ENCODE peak calls at places on chromosome 2, in eight cellular contexts. Q is body of pancreas, A is prostate gland, K is heart right ventricle, M is fibroblast of lung, O is adrenal gland, E is lower leg skin, N is Calu3. F is an unnamed sample.

GRCh38 chr2:43081131-43081745 is 145.2 kb downstream of the ZFP36L2 start:
- DNase-seq in N (no peak), E (no peak), M (no peak), O (peak), K (no peak), A (no peak), Q (no peak), F (no peak)

GRCh38 chr2:207012461-207012860 is 73.1 kb downstream of the CPO start:
- DNase-seq in N (no peak), M (peak), Q (no peak), O (no peak), E (no peak), K (no peak), A (no peak), F (no peak)

GRCh38 chr2:186459009-186459408 is 27.1 kb upstream of the ZC3H15 start:
- DNase-seq in Q (no peak), N (no peak), K (no peak), M (peak), O (no peak), E (no peak), A (no peak), F (no peak)

GRCh38 chr2:8640498-8640897 is 41.4 kb upstream of the ID2 start:
- DNase-seq in M (no peak), Q (no peak), E (no peak), A (no peak), K (no peak), N (no peak), O (no peak), F (no peak)

GRCh38 chr2:96164459-96165184 is 19.4 kb upstream of the DUSP2 start:
- DNase-seq in O (no peak), A (no peak), N (no peak), Q (no peak), K (no peak), M (no peak), E (no peak), F (no peak)

GRCh38 chr2:195687320-195688086 is 30.5 kb downstream of the SLC39A10 start:
- DNase-seq in A (no peak), K (no peak), Q (no peak), O (no peak), N (no peak), E (no peak), M (no peak), F (no peak)

GRCh38 chr2:200964498-200964897 is 1.0 kb upstream of the ORC2 start:
- DNase-seq in O (no peak), K (no peak), Q (no peak), M (no peak), A (no peak), N (no peak), E (no peak), F (no peak)

GRCh38 chr2:151766421-151767153 is 32.3 kb upstream of the NEB start:
- DNase-seq in A (no peak), M (no peak), K (no peak), N (no peak), Q (no peak), O (no peak), E (no peak), F (no peak)

GRCh38 chr2:20273045-20273444 is 48.1 kb upstream of the SDC1 start:
- DNase-seq in Q (no peak), E (no peak), A (no peak), O (no peak), K (no peak), M (no peak), N (no peak), F (no peak)

GRCh38 chr2:46325178-46325928 is 28.1 kb downstream of the EPAS1 start:
- DNase-seq in K (no peak), A (no peak), M (no peak), N (no peak), Q (no peak), O (no peak), E (no peak), F (no peak)

GRCh38 chr2:221517362-221518121 is 54.6 kb downstream of the EPHA4 start:
- DNase-seq in E (no peak), A (no peak), O (peak), N (peak), Q (no peak), M (peak), K (peak), F (no peak)

GRCh38 chr2:155161314-155161713 is 462.8 kb downstream of the KCNJ3 start:
- DNase-seq in M (no peak), K (no peak), Q (no peak), N (no peak), E (no peak), O (no peak), A (no peak), F (no peak)

GRCh38 chr2:202387608-202388342 is 11.6 kb downstream of the BMPR2 start:
- DNase-seq in E (no peak), O (no peak), Q (no peak), A (no peak), K (no peak), N (no peak), M (no peak), F (no peak)

GRCh38 chr2:238030422-238031155 is 30.2 kb upstream of the SCLY start:
- DNase-seq in M (no peak), K (no peak), O (no peak), N (no peak), Q (no peak), E (no peak), A (peak), F (peak)

GRCh38 chr2:45892236-45892701 is 240.8 kb downstream of the PRKCE start:
- DNase-seq in M (peak), A (no peak), O (no peak), E (no peak), Q (no peak), N (no peak), K (no peak), F (no peak)

GRCh38 chr2:203819434-203820133 is 48.0 kb upstream of the CTLA4 start:
- DNase-seq in E (no peak), K (peak), A (no peak), M (no peak), O (no peak), Q (peak), N (no peak), F (no peak)

GRCh38 chr2:4792126-4792525 is 900.1 kb upstream of the SOX11 start:
- DNase-seq in A (no peak), N (no peak), K (no peak), O (no peak), M (no peak), E (no peak), Q (no peak), F (no peak)

GRCh38 chr2:226660524-226660923 is 139.1 kb downstream of the IRS1 start:
- DNase-seq in M (peak), A (no peak), K (no peak), O (peak), N (no peak), Q (peak), E (peak), F (no peak)

GRCh38 chr2:175207741-175208438 is 26.4 kb upstream of the ATP5MC3 start:
- DNase-seq in M (peak), O (no peak), A (peak), Q (peak), E (no peak), N (no peak), K (peak), F (no peak)

GRCh38 chr2:197182668-197183067 is 127.9 kb downstream of the ANKRD44 start:
- DNase-seq in E (no peak), N (no peak), A (no peak), K (no peak), Q (no peak), M (no peak), O (no peak), F (no peak)

GRCh38 chr2:166765141-166765540 is 123.1 kb upstream of the XIRP2 start:
- DNase-seq in Q (no peak), N (no peak), O (no peak), A (no peak), E (no peak), K (no peak), M (no peak), F (no peak)

GRCh38 chr2:238370482-238371372 is 50.4 kb downstream of the TRAF3IP1 start:
- DNase-seq in Q (peak), O (peak), E (peak), K (peak), M (peak), N (peak), A (peak), F (no peak)

GRCh38 chr2:26685943-26686839 is 6.3 kb upstream of the KCNK3 start:
- DNase-seq in N (no peak), E (no peak), O (no peak), M (no peak), Q (peak), K (no peak), A (peak), F (no peak)

GRCh38 chr2:95389256-95390119 is 13.0 kb upstream of the FAHD2A start:
- DNase-seq in O (no peak), K (peak), N (peak), M (peak), A (no peak), E (peak), Q (peak), F (no peak)

GRCh38 chr2:127164761-127165538 is 55.1 kb downstream of the CYP27C1 start:
- DNase-seq in M (no peak), Q (no peak), K (no peak), N (no peak), A (no peak), E (no peak), O (no peak), F (peak)

DNA sequence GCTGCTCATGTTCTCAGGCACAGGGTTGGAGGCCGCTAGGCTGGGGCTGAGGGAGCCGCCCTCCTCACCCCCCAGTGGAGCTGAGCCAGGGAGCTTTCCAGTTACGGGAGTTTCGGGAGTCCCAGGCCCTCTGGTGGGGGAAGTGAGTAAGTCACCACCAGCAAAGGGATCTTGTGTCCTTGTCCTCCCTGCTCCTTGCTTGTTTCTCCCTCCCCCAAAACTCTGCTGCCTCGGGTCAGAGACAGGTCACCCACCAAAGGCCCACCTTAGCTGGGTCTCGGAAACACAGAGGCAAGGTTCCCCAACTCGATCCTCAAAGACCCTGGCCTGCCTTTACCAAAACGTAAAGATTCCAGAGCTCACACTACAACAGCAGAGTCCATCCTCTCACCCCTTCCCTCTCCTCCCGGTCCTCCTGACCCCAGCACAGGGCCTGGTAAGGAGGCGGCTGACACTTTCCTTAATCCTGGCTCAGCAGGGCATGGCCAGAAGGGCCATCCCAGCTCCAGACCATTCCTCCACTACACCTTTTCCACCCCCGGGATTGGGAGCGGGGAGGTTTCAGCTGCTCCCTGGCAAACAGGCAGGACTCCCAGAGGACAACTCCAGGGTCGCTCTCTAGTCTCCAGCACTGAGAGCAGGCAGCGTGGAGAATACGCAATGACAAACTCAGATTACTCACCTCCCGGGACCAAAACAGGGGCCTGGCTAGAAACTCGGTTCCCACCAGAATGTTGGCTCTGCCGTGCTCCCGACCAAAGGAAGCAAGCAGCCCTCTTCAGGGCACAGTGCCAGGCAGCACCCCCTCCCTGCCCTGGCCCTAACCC is 60.7 kb upstream of the POMC start:
- DNase-seq in M (peak), E (peak), Q (peak), K (peak), O (peak), N (peak), A (peak), F (no peak)
- TF ChIP-seq CTCF in M (peak), E (no peak), Q (peak), K (peak), O (peak), N (peak), A (peak), F (peak)

GRCh38 chr2:149040451-149040850 is 2.0 kb downstream of the LYPD6B start:
- DNase-seq in K (no peak), E (no peak), Q (no peak), N (peak), M (no peak), O (no peak), A (no peak), F (no peak)
- TF ChIP-seq CTCF in K (peak), E (no peak), Q (no peak), N (peak), M (peak), O (no peak), A (peak), F (peak)

DNA sequence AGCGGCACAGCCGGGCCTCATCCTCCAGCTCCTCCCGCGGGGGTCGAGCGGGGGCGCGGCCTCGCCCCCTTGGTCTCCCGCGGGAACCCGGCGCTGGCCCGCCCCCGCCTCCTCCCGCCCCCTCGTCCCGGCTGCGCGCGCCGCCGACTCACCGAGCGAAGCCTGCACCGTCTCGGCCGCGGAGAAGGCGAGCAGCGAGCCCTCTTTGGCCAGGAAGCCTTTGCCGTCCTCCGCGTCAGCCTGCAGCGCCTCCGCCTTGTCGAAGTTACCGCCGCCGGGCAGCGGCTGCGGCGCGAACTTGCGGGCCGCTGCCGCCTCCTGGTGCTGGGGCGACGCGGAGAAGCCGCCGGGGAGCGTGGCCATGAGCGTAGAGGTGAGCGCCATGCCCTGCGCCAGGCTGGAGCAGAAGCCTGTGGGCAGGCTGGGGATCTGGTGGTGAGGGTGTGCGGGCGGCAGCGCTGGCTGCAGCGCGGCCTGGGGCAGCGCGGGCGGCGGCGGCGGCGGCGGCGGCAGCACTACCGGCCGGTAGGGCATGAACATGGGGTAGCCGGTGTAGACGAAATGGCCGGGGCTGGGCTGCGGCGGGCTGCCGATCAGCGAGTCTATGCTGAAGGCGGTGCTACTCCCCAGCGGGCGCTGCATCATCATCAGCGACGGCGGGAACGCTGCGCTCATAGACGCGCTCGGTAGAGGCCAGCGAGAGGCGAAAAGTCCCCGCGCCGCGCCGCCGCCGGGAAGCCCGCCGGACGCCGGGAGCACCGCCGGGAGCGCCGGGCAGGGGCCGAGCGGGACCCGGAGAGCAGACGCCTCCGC is 683 bp downstream of the GBX2 start:
- DNase-seq in O (no peak), N (peak), Q (no peak), E (no peak), M (peak), K (no peak), A (no peak), F (no peak)
- TF ChIP-seq CTCF in O (no peak), N (peak), Q (no peak), E (no peak), M (no peak), K (no peak), A (no peak), F (peak)

DNA sequence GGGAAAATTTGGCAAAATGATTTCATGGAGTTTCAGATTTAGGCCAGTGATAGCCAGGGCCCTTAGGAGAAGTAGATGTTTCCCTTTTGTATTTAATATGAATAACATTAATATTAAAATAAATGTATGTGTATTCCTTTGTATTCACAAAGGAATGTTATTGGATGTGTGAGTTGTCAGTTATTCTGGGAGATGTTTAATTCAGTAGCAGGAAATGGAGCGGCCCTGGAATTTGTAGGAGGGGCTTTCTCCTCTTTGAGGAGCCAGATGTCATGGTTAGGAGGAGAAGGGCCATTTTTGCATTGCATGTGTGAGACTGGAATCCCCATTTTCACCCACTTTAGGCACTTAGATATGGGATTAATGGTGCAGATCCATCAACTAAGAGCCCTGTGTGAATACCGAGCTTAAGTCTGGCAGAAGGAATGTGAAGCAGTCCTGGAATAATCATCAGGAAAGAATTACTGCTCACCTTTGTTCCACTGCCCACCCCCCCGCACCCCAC is 439.2 kb downstream of the PARD3B start:
- DNase-seq in E (no peak), A (no peak), Q (no peak), O (no peak), M (no peak), N (no peak), K (no peak), F (no peak)
- TF ChIP-seq CTCF in E (no peak), A (no peak), Q (no peak), O (no peak), M (no peak), N (no peak), K (no peak), F (no peak)

GRCh38 chr2:24203787-24204150 is 28.9 kb downstream of the FAM228A start:
- DNase-seq in E (no peak), Q (no peak), N (no peak), K (no peak), M (no peak), A (no peak), O (no peak), F (no peak)

GRCh38 chr2:24200799-24201198 is 25.9 kb downstream of the FAM228A start:
- DNase-seq in K (no peak), A (no peak), M (no peak), N (no peak), Q (no peak), E (no peak), O (no peak), F (no peak)

GRCh38 chr2:24201496-24201895 is 26.6 kb downstream of the FAM228A start:
- DNase-seq in M (peak), A (no peak), N (no peak), O (peak), E (no peak), Q (no peak), K (no peak), F (no peak)

GRCh38 chr2:24203029-24203786 is 28.4 kb downstream of the FAM228A start:
- DNase-seq in K (no peak), O (no peak), N (no peak), E (no peak), M (no peak), Q (no peak), A (no peak), F (no peak)

GRCh38 chr2:24199968-24200590 is 25.2 kb downstream of the FAM228A start:
- DNase-seq in A (no peak), O (no peak), Q (no peak), E (no peak), M (no peak), K (no peak), N (no peak), F (no peak)
- TF ChIP-seq CTCF in A (no peak), O (no peak), Q (no peak), E (no peak), M (no peak), K (no peak), N (no peak), F (no peak)

GRCh38 chr2:60614319-60614718 is 60.9 kb upstream of the BCL11A start:
- DNase-seq in E (no peak), O (no peak), A (no peak), M (no peak), Q (no peak), K (no peak), N (no peak), F (no peak)
- TF ChIP-seq CTCF in E (no peak), O (no peak), A (no peak), M (no peak), Q (no peak), K (no peak), N (no peak), F (no peak)

DNA sequence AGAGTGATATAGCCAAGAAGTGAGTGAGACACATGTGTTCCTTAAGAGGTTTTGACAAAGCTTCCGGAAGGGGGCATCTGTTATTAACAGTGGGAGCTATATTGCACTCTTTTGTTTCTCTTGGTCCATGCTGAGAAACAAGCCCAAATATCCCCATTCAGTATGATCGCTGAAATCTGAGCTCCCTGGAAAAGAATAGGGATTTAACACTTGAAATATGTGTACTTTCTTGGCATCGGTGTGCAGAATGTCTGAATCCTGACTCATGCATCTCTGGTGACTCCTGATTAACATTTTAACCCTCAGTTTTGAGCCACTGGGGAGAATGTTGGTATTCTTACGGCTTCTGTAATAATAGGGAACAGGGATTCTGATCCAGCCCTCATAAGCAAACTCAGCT is 448.1 kb downstream of the TSN start:
- DNase-seq in N (no peak), K (no peak), Q (no peak), E (no peak), A (no peak), M (peak), O (no peak), F (no peak)
- TF ChIP-seq CTCF in N (no peak), K (no peak), Q (no peak), E (no peak), A (no peak), M (peak), O (no peak), F (peak)

GRCh38 chr2:13921245-13921644 is 711.3 kb upstream of the LRATD1 start:
- DNase-seq in E (no peak), Q (no peak), N (no peak), M (no peak), O (no peak), A (no peak), K (no peak), F (no peak)
- TF ChIP-seq CTCF in E (no peak), Q (no peak), N (no peak), M (no peak), O (no peak), A (no peak), K (no peak), F (no peak)